ENCODE peak calls at places on chromosomes 16 and 17, in six cellular contexts. P, C, W, L, N and D are unnamed samples.

GRCh38 chr16:79602615-79603014 is 2.1 kb upstream of the MAF start:
- DNase-seq in P (no peak), C (no peak), W (no peak), L (no peak), N (no peak), D (no peak)

GRCh38 chr16:19269098-19269497 is 16.4 kb upstream of the CLEC19A start:
- DNase-seq in P (no peak), C (no peak), W (no peak), L (no peak), N (no peak), D (no peak)

GRCh38 chr17:68396795-68397536 is 60.3 kb downstream of the WIPI1 start:
- DNase-seq in P (no peak), C (no peak), W (no peak), L (no peak), N (no peak), D (no peak)

GRCh38 chr16:14635394-14636145 is 2.8 kb downstream of the BFAR start:
- DNase-seq in P (no peak), C (no peak), W (no peak), L (no peak), N (no peak), D (no peak)

GRCh38 chr16:55711959-55712876 is 56.4 kb downstream of the SLC6A2 start:
- DNase-seq in P (no peak), C (peak; percentile 61), W (peak; percentile 31), L (peak; percentile 70), N (no peak), D (peak; percentile 76)

GRCh38 chr17:30586818-30587595 is 109.8 kb downstream of the GOSR1 start:
- DNase-seq in P (no peak), C (peak; percentile 61), W (no peak), L (no peak), N (no peak), D (no peak)

GRCh38 chr16:2194166-2194834 is 2.1 kb downstream of the CASKIN1 start:
- DNase-seq in P (no peak), C (no peak), W (no peak), L (peak; percentile 49), N (no peak), D (no peak)

GRCh38 chr17:40791808-40792436 is 7.8 kb downstream of the KRT28 start:
- DNase-seq in P (no peak), C (peak; percentile 45), W (peak; percentile 41), L (no peak), N (no peak), D (no peak)

GRCh38 chr17:50768348-50768761 is 1.0 kb upstream of the ANKRD40CL start:
- DNase-seq in P (no peak), C (peak; percentile 38), W (peak; percentile 37), L (no peak), N (no peak), D (no peak)

GRCh38 chr16:85992779-85993178 is 93.8 kb downstream of the IRF8 start:
- DNase-seq in P (no peak), C (no peak), W (no peak), L (no peak), N (no peak), D (no peak)

GRCh38 chr17:76232342-76232741 is 8.0 kb downstream of the RNF157 start:
- DNase-seq in P (no peak), C (no peak), W (no peak), L (no peak), N (no peak), D (no peak)

GRCh38 chr16:1781758-1782407 is 488 bp downstream of the SPSB3 start:
- DNase-seq in P (no peak), C (no peak), W (no peak), L (peak; percentile 35), N (no peak), D (peak; percentile 42)

GRCh38 chr16:5058476-5058875 is 7.3 kb downstream of the C16orf89 start:
- DNase-seq in P (no peak), C (peak; percentile 47), W (no peak), L (peak; percentile 31), N (no peak), D (peak; percentile 86)

GRCh38 chr17:1555618-1556471 is 6.7 kb downstream of the PITPNA start:
- DNase-seq in P (no peak), C (no peak), W (no peak), L (no peak), N (peak; percentile 43), D (no peak)

GRCh38 chr16:80610489-80611156 is 69.8 kb downstream of the DYNLRB2 start:
- DNase-seq in P (no peak), C (no peak), W (no peak), L (no peak), N (no peak), D (no peak)

GRCh38 chr17:8072339-8072726 is 15.2 kb downstream of the ALOX12B start:
- DNase-seq in P (no peak), C (no peak), W (no peak), L (no peak), N (no peak), D (peak; percentile 47)

GRCh38 chr16:31486036-31486435 is 3.1 kb downstream of the SLC5A2 start:
- DNase-seq in P (no peak), C (no peak), W (no peak), L (no peak), N (no peak), D (no peak)

GRCh38 chr17:37067555-37068111 is 118.9 kb downstream of the AATF start:
- DNase-seq in P (no peak), C (peak; percentile 65), W (peak; percentile 69), L (peak; percentile 51), N (no peak), D (no peak)

DNA sequence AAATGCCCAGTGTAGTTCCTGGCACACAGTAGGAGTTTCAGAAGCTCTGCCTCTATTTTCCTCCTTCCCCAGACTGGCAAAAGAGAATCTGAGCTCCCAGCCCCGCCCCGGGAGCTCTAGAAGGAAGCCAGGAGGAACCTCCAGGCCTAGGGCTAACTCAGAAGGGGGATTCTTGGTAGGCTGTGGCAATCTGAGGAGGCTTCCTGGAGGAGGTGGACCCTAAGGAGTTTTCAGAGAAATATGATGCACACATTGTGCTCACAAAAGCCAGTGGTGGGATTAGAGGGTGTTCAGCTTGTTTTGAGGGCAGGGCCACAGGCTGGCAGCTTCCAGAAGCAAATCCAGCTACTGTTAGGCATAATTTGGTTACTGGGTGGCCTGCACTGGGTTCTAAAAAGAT is 10.0 kb downstream of the ADGRG1 start:
- DNase-seq in P (no peak), C (no peak), W (no peak), L (no peak), N (no peak), D (no peak)
- TF ChIP-seq SP1 in P (no peak), C (no peak), W (no peak), L (no peak), N (no peak), D (no peak)

GRCh38 chr16:88084881-88085280 is 133.6 kb downstream of the BANP start:
- DNase-seq in P (no peak), C (no peak), W (no peak), L (no peak), N (no peak), D (no peak)

GRCh38 chr16:88088161-88088581 is 136.9 kb downstream of the BANP start:
- DNase-seq in P (no peak), C (no peak), W (no peak), L (no peak), N (no peak), D (no peak)

GRCh38 chr16:88087517-88087877 is 136.3 kb downstream of the BANP start:
- DNase-seq in P (no peak), C (no peak), W (no peak), L (no peak), N (no peak), D (no peak)

GRCh38 chr16:88086571-88087516 is 135.6 kb downstream of the BANP start:
- DNase-seq in P (no peak), C (no peak), W (no peak), L (no peak), N (no peak), D (no peak)

GRCh38 chr16:88083582-88083981 is 132.3 kb downstream of the BANP start:
- DNase-seq in P (no peak), C (no peak), W (no peak), L (no peak), N (no peak), D (no peak)
- TF ChIP-seq MAX in P (no peak), C (no peak), W (no peak), L (no peak), N (no peak), D (no peak)

GRCh38 chr17:38885728-38886642 is 16.1 kb downstream of the LASP1 start:
- DNase-seq in P (no peak), C (no peak), W (no peak), L (no peak), N (no peak), D (no peak)

GRCh38 chr17:38886643-38887010 is 16.8 kb downstream of the LASP1 start:
- DNase-seq in P (no peak), C (no peak), W (no peak), L (no peak), N (no peak), D (no peak)

GRCh38 chr17:38881600-38882191 is 11.8 kb downstream of the LASP1 start:
- DNase-seq in P (no peak), C (no peak), W (no peak), L (peak; percentile 86), N (no peak), D (no peak)

GRCh38 chr17:38885044-38885727 is 15.3 kb downstream of the LASP1 start:
- DNase-seq in P (no peak), C (peak; percentile 52), W (no peak), L (no peak), N (no peak), D (no peak)

GRCh38 chr17:38883592-38884526 is 14.0 kb downstream of the LASP1 start:
- DNase-seq in P (no peak), C (no peak), W (no peak), L (no peak), N (no peak), D (no peak)
- TF ChIP-seq SP1 in P (no peak), C (no peak), W (no peak), L (no peak), N (no peak), D (no peak)

GRCh38 chr16:27169511-27170071 is 33.7 kb upstream of the KDM8 start:
- DNase-seq in P (no peak), C (peak; percentile 53), W (no peak), L (no peak), N (peak; percentile 13), D (no peak)
- TF ChIP-seq MAX in P (no peak), C (no peak), W (no peak), L (no peak), N (no peak), D (no peak)